ENCODE peak calls at places on chromosome 19, in seven cellular contexts. One of them, this sample, is unnamed.

GRCh38 chr19:4456566-4456842 is 1.1 kb downstream of the UBXN6 start:
- DNase-seq in GM12878: no peak
- DNase-seq in SK-N-SH: peak
- DNase-seq in GM12891: peak
- DNase-seq in H1: no peak
- DNase-seq in HepG2: no peak
- DNase-seq in K562: no peak
- DNase-seq in this sample: peak

GRCh38 chr19:31385744-31386143 is 36.5 kb upstream of the TSHZ3 start:
- DNase-seq in GM12878: no peak
- DNase-seq in SK-N-SH: no peak
- DNase-seq in GM12891: no peak
- DNase-seq in H1: no peak
- DNase-seq in HepG2: no peak
- DNase-seq in K562: no peak
- DNase-seq in this sample: no peak

GRCh38 chr19:39509233-39509632 is 5.7 kb upstream of the SELENOV start:
- DNase-seq in GM12878: no peak
- DNase-seq in SK-N-SH: no peak
- DNase-seq in GM12891: no peak
- DNase-seq in H1: no peak
- DNase-seq in HepG2: no peak
- DNase-seq in K562: no peak
- DNase-seq in this sample: no peak

GRCh38 chr19:15331419-15332310 is 674 bp downstream of the BRD4 start:
- DNase-seq in GM12878: no peak
- DNase-seq in SK-N-SH: peak
- DNase-seq in GM12891: peak
- DNase-seq in H1: peak
- DNase-seq in HepG2: no peak
- DNase-seq in K562: peak
- DNase-seq in this sample: peak

GRCh38 chr19:17579523-17580244 is 24.2 kb downstream of the COLGALT1 start:
- DNase-seq in GM12878: no peak
- DNase-seq in SK-N-SH: peak
- DNase-seq in GM12891: peak
- DNase-seq in H1: peak
- DNase-seq in HepG2: no peak
- DNase-seq in K562: peak
- DNase-seq in this sample: peak

GRCh38 chr19:13619203-13619632 is 112.9 kb upstream of the CACNA1A start:
- DNase-seq in GM12878: no peak
- DNase-seq in SK-N-SH: no peak
- DNase-seq in GM12891: no peak
- DNase-seq in H1: no peak
- DNase-seq in HepG2: no peak
- DNase-seq in K562: no peak
- DNase-seq in this sample: no peak

GRCh38 chr19:5434351-5434917 is 20.8 kb upstream of the ZNRF4 start:
- DNase-seq in GM12878: no peak
- DNase-seq in SK-N-SH: no peak
- DNase-seq in GM12891: no peak
- DNase-seq in H1: no peak
- DNase-seq in HepG2: no peak
- DNase-seq in K562: peak
- DNase-seq in this sample: no peak

GRCh38 chr19:51333836-51334460 is 8.0 kb downstream of the VSIG10L start:
- DNase-seq in GM12878: no peak
- DNase-seq in SK-N-SH: peak
- DNase-seq in GM12891: no peak
- DNase-seq in H1: no peak
- DNase-seq in HepG2: no peak
- DNase-seq in K562: peak
- DNase-seq in this sample: no peak

GRCh38 chr19:33373701-33374405 is at the start of gene CEBPG:
- DNase-seq in GM12878: no peak
- DNase-seq in SK-N-SH: peak
- DNase-seq in GM12891: peak
- DNase-seq in H1: peak
- DNase-seq in HepG2: no peak
- DNase-seq in K562: peak
- DNase-seq in this sample: no peak

GRCh38 chr19:33446918-33447293 is 73.4 kb downstream of the CEBPG start:
- DNase-seq in GM12878: no peak
- DNase-seq in SK-N-SH: no peak
- DNase-seq in GM12891: no peak
- DNase-seq in H1: no peak
- DNase-seq in HepG2: no peak
- DNase-seq in K562: no peak
- DNase-seq in this sample: no peak

GRCh38 chr19:2544576-2545415 is 68.9 kb downstream of the GADD45B start:
- DNase-seq in GM12878: no peak
- DNase-seq in SK-N-SH: no peak
- DNase-seq in GM12891: no peak
- DNase-seq in H1: no peak
- DNase-seq in HepG2: no peak
- DNase-seq in K562: no peak
- DNase-seq in this sample: no peak

GRCh38 chr19:28168557-28168956 is 1044.4 kb downstream of the UQCRFS1 start:
- DNase-seq in GM12878: no peak
- DNase-seq in SK-N-SH: no peak
- DNase-seq in GM12891: no peak
- DNase-seq in H1: peak
- DNase-seq in HepG2: no peak
- DNase-seq in K562: no peak
- DNase-seq in this sample: no peak

GRCh38 chr19:47225746-47226425 is 5.1 kb downstream of the BBC3 start:
- DNase-seq in GM12878: no peak
- DNase-seq in SK-N-SH: peak
- DNase-seq in GM12891: peak
- DNase-seq in H1: peak
- DNase-seq in HepG2: peak
- DNase-seq in K562: peak
- DNase-seq in this sample: peak

GRCh38 chr19:15198006-15198356 is 2.8 kb downstream of the NOTCH3 start:
- DNase-seq in GM12878: no peak
- DNase-seq in SK-N-SH: no peak
- DNase-seq in GM12891: no peak
- DNase-seq in H1: no peak
- DNase-seq in HepG2: no peak
- DNase-seq in K562: no peak
- DNase-seq in this sample: no peak

GRCh38 chr19:50649433-50650391 is at the start of gene C19orf81:
- DNase-seq in GM12878: no peak
- DNase-seq in SK-N-SH: peak
- DNase-seq in GM12891: no peak
- DNase-seq in H1: peak
- DNase-seq in HepG2: no peak
- DNase-seq in K562: peak
- DNase-seq in this sample: no peak

GRCh38 chr19:33763661-33764343 is 32.9 kb upstream of the KCTD15 start:
- DNase-seq in GM12878: no peak
- DNase-seq in SK-N-SH: peak
- DNase-seq in GM12891: no peak
- DNase-seq in H1: no peak
- DNase-seq in HepG2: no peak
- DNase-seq in K562: no peak
- DNase-seq in this sample: no peak

GRCh38 chr19:35398570-35398969 is 27.7 kb downstream of the GPR42 start:
- DNase-seq in GM12878: no peak
- DNase-seq in SK-N-SH: no peak
- DNase-seq in GM12891: no peak
- DNase-seq in H1: no peak
- DNase-seq in HepG2: no peak
- DNase-seq in K562: no peak
- DNase-seq in this sample: no peak

GRCh38 chr19:5891938-5892771 is 11.4 kb downstream of the NDUFA11 start:
- DNase-seq in GM12878: no peak
- DNase-seq in SK-N-SH: peak
- DNase-seq in GM12891: no peak
- DNase-seq in H1: peak
- DNase-seq in HepG2: no peak
- DNase-seq in K562: peak
- DNase-seq in this sample: no peak

GRCh38 chr19:40441719-40442253 is 2.3 kb downstream of the SERTAD3 start:
- DNase-seq in GM12878: no peak
- DNase-seq in SK-N-SH: no peak
- DNase-seq in GM12891: no peak
- DNase-seq in H1: no peak
- DNase-seq in HepG2: no peak
- DNase-seq in K562: no peak
- DNase-seq in this sample: no peak

DNA sequence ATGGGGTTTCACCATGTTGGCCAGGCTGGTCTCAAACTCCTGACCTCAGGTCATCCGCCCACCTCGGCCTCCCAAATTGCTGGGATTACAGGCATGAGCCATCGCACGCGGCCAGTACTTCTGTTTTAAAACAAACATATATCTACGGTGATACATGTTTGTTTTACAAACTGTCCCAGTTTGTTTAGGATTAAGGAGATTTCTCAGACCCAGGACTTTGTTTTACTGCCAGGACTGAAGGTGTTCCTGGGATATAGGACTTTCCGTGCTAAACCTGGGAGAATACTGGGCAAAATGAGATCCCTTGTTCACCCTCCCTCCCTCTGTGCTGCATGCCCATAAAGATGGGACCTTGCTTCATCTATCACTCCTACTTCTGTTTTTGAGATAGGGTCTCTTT is 8.8 kb downstream of the NLRP8 start:
- DNase-seq in GM12878: no peak
- DNase-seq in SK-N-SH: no peak
- DNase-seq in GM12891: no peak
- DNase-seq in H1: no peak
- DNase-seq in HepG2: no peak
- DNase-seq in K562: no peak
- DNase-seq in this sample: no peak
- TF ChIP-seq POLR2AphosphoS5 in GM12878: no peak
- TF ChIP-seq POLR2AphosphoS5 in SK-N-SH: no peak
- TF ChIP-seq POLR2AphosphoS5 in GM12891: no peak
- TF ChIP-seq POLR2AphosphoS5 in H1: no peak
- TF ChIP-seq POLR2AphosphoS5 in HepG2: no peak
- TF ChIP-seq POLR2AphosphoS5 in K562: no peak
- TF ChIP-seq POLR2AphosphoS5 in this sample: no peak

GRCh38 chr19:18769989-18770528 is 21.0 kb downstream of the COMP start:
- DNase-seq in GM12878: no peak
- DNase-seq in SK-N-SH: no peak
- DNase-seq in GM12891: no peak
- DNase-seq in H1: no peak
- DNase-seq in HepG2: no peak
- DNase-seq in K562: no peak
- DNase-seq in this sample: no peak

GRCh38 chr19:18771328-18772242 is 19.5 kb downstream of the COMP start:
- DNase-seq in GM12878: no peak
- DNase-seq in SK-N-SH: no peak
- DNase-seq in GM12891: no peak
- DNase-seq in H1: no peak
- DNase-seq in HepG2: peak
- DNase-seq in K562: peak
- DNase-seq in this sample: no peak

GRCh38 chr19:18770663-18771327 is 20.3 kb downstream of the COMP start:
- DNase-seq in GM12878: no peak
- DNase-seq in SK-N-SH: no peak
- DNase-seq in GM12891: no peak
- DNase-seq in H1: no peak
- DNase-seq in HepG2: no peak
- DNase-seq in K562: no peak
- DNase-seq in this sample: no peak

GRCh38 chr19:18768046-18768771 is 22.9 kb downstream of the COMP start:
- DNase-seq in GM12878: no peak
- DNase-seq in SK-N-SH: peak
- DNase-seq in GM12891: no peak
- DNase-seq in H1: no peak
- DNase-seq in HepG2: no peak
- DNase-seq in K562: peak
- DNase-seq in this sample: no peak

GRCh38 chr19:18768997-18769891 is 21.9 kb downstream of the COMP start:
- DNase-seq in GM12878: no peak
- DNase-seq in SK-N-SH: no peak
- DNase-seq in GM12891: no peak
- DNase-seq in H1: no peak
- DNase-seq in HepG2: no peak
- DNase-seq in K562: no peak
- DNase-seq in this sample: no peak
- TF ChIP-seq TAF1 in GM12878: no peak
- TF ChIP-seq TAF1 in SK-N-SH: no peak
- TF ChIP-seq TAF1 in GM12891: no peak
- TF ChIP-seq TAF1 in H1: no peak
- TF ChIP-seq TAF1 in HepG2: no peak
- TF ChIP-seq TAF1 in K562: no peak
- TF ChIP-seq TAF1 in this sample: no peak

GRCh38 chr19:10742494-10742893 is 24.6 kb downstream of the DNM2 start:
- DNase-seq in GM12878: no peak
- DNase-seq in SK-N-SH: no peak
- DNase-seq in GM12891: no peak
- DNase-seq in H1: no peak
- DNase-seq in HepG2: no peak
- DNase-seq in K562: no peak
- DNase-seq in this sample: no peak

GRCh38 chr19:10736916-10737551 is 19.2 kb downstream of the DNM2 start:
- DNase-seq in GM12878: no peak
- DNase-seq in SK-N-SH: no peak
- DNase-seq in GM12891: no peak
- DNase-seq in H1: no peak
- DNase-seq in HepG2: no peak
- DNase-seq in K562: peak
- DNase-seq in this sample: no peak

GRCh38 chr19:10737680-10738079 is 19.8 kb downstream of the DNM2 start:
- DNase-seq in GM12878: no peak
- DNase-seq in SK-N-SH: no peak
- DNase-seq in GM12891: no peak
- DNase-seq in H1: no peak
- DNase-seq in HepG2: no peak
- DNase-seq in K562: no peak
- DNase-seq in this sample: no peak

GRCh38 chr19:10744222-10744847 is 26.5 kb downstream of the DNM2 start:
- DNase-seq in GM12878: no peak
- DNase-seq in SK-N-SH: no peak
- DNase-seq in GM12891: no peak
- DNase-seq in H1: no peak
- DNase-seq in HepG2: no peak
- DNase-seq in K562: no peak
- DNase-seq in this sample: no peak

DNA sequence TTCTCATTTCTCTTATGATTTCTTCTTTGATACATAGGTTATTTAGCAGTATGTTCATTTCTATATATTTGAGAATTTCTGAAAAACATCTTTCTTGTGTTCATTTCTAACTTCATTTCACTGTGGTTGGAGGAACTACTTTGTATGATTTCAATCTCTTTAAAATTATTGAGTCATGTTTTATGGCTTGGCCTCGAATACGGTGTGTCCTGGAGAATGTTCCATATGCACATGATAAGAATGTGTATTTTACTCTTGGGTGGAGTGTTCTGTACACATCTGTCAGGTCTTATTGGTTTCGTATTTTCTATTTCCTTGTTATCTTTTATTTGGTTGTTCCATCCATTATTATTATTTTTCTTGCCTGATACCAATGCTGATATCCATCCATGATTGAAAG is 22.9 kb downstream of the DNM2 start:
- DNase-seq in GM12878: no peak
- DNase-seq in SK-N-SH: no peak
- DNase-seq in GM12891: no peak
- DNase-seq in H1: no peak
- DNase-seq in HepG2: no peak
- DNase-seq in K562: no peak
- DNase-seq in this sample: no peak
- TF ChIP-seq POLR2AphosphoS5 in GM12878: no peak
- TF ChIP-seq POLR2AphosphoS5 in SK-N-SH: no peak
- TF ChIP-seq POLR2AphosphoS5 in GM12891: no peak
- TF ChIP-seq POLR2AphosphoS5 in H1: no peak
- TF ChIP-seq POLR2AphosphoS5 in HepG2: no peak
- TF ChIP-seq POLR2AphosphoS5 in K562: no peak
- TF ChIP-seq POLR2AphosphoS5 in this sample: no peak

GRCh38 chr19:11423804-11424318 is 4.7 kb upstream of the RGL3 start:
- DNase-seq in GM12878: no peak
- DNase-seq in SK-N-SH: peak
- DNase-seq in GM12891: no peak
- DNase-seq in H1: peak
- DNase-seq in HepG2: no peak
- DNase-seq in K562: peak
- DNase-seq in this sample: no peak
- TF ChIP-seq TAF1 in GM12878: no peak
- TF ChIP-seq TAF1 in SK-N-SH: no peak
- TF ChIP-seq TAF1 in GM12891: no peak
- TF ChIP-seq TAF1 in H1: no peak
- TF ChIP-seq TAF1 in HepG2: no peak
- TF ChIP-seq TAF1 in K562: no peak
- TF ChIP-seq TAF1 in this sample: no peak